ENCODE peak calls at places on chromosomes 3 and 15, in eight cellular contexts. Y, H, K, C, S, U, F and O are unnamed samples.

GRCh38 chr3:186465508-186465907 is 78.7 kb downstream of the CRYGS start:
- ATAC-seq in Y (no peak), H (no peak), K (no peak), C (no peak), S (no peak), U (no peak), F (no peak), O (no peak)

GRCh38 chr3:52323526-52324295 is 7.6 kb downstream of the DNAH1 start:
- ATAC-seq in Y (no peak), H (no peak), K (peak; percentile 51), C (no peak), S (no peak), U (no peak), F (no peak), O (no peak)

GRCh38 chr15:98369081-98369716 is 279.1 kb upstream of the IGF1R start:
- ATAC-seq in Y (no peak), H (no peak), K (peak; percentile 85), C (no peak), S (no peak), U (no peak), F (no peak), O (peak; percentile 63)

GRCh38 chr3:187944391-187945179 is 199.3 kb upstream of the BCL6 start:
- ATAC-seq in Y (no peak), H (peak; percentile 83), K (no peak), C (peak; percentile 80), S (no peak), U (no peak), F (peak; percentile 21), O (no peak)

GRCh38 chr3:47425959-47426358 is 45.1 kb downstream of the PTPN23 start:
- ATAC-seq in Y (no peak), H (no peak), K (no peak), C (no peak), S (no peak), U (no peak), F (no peak), O (no peak)

GRCh38 chr15:70902105-70902504 is 9.5 kb downstream of the LRRC49 start:
- ATAC-seq in Y (no peak), H (no peak), K (no peak), C (no peak), S (no peak), U (no peak), F (peak; percentile 95), O (no peak)

GRCh38 chr3:108208831-108209230 is 13.4 kb downstream of the IFT57 start:
- ATAC-seq in Y (no peak), H (no peak), K (no peak), C (peak; percentile 33), S (no peak), U (no peak), F (no peak), O (no peak)

GRCh38 chr15:62415498-62415897 is 250.4 kb upstream of the C2CD4B start:
- ATAC-seq in Y (no peak), H (no peak), K (peak; percentile 44), C (no peak), S (peak; percentile 51), U (peak; percentile 45), F (no peak), O (no peak)

GRCh38 chr15:40992241-40992741 is 39.0 kb downstream of the CHAC1 start:
- ATAC-seq in Y (no peak), H (no peak), K (no peak), C (no peak), S (no peak), U (no peak), F (no peak), O (no peak)

GRCh38 chr3:81483046-81483445 is 278.4 kb downstream of the GBE1 start:
- ATAC-seq in Y (no peak), H (no peak), K (peak; percentile 58), C (no peak), S (peak; percentile 39), U (peak; percentile 14), F (no peak), O (no peak)